ENCODE peak calls at places on chromosomes 7 and 10, in seven cellular contexts. S is T-cell; V is HCT116; W is activated CD8-positive, alpha-beta T cell treated with anti-CD3 and anti-CD28 coated beads, Interleukin-2, amount 10 ng/mL, durations not matched to agents 7 days and 5 days; H is left lung; F is WTC11; N is IMR-90. D is an unnamed sample.

GRCh38 chr7:4715385-4715770 is 33.3 kb downstream of the FOXK1 start:
- ATAC-seq in S (no peak), V (no peak), W (no peak), H (peak; percentile 82), F (no peak), N (peak; percentile 86), D (peak; percentile 91)

GRCh38 chr7:156160811-156161210 is 348.5 kb upstream of the SHH start:
- ATAC-seq in S (no peak), V (peak; percentile 88), W (no peak), H (peak; percentile 72), F (peak; percentile 93), N (no peak), D (peak; percentile 26)

GRCh38 chr10:24396396-24396795 is 187.5 kb downstream of the KIAA1217 start:
- ATAC-seq in S (no peak), V (peak; percentile 83), W (no peak), H (no peak), F (peak; percentile 72), N (peak; percentile 42), D (no peak)

GRCh38 chr10:30784521-30784895 is 155.0 kb upstream of the LYZL2 start:
- ATAC-seq in S (no peak), V (no peak), W (no peak), H (peak; percentile 28), F (no peak), N (no peak), D (no peak)

GRCh38 chr10:27564880-27565279 is 60.8 kb downstream of the RAB18 start:
- ATAC-seq in S (no peak), V (no peak), W (no peak), H (peak; percentile 79), F (no peak), N (no peak), D (no peak)

GRCh38 chr10:132111121-132111731 is 45.5 kb downstream of the JAKMIP3 start:
- ATAC-seq in S (no peak), V (no peak), W (no peak), H (no peak), F (no peak), N (no peak), D (peak; percentile 20)

GRCh38 chr7:150568714-150569113 is 1.5 kb downstream of the GIMAP4 start:
- ATAC-seq in S (peak; percentile 56), V (no peak), W (peak; percentile 69), H (peak; percentile 62), F (no peak), N (no peak), D (no peak)

GRCh38 chr10:86390337-86391120 is 23.9 kb upstream of the GRID1 start:
- ATAC-seq in S (no peak), V (no peak), W (no peak), H (no peak), F (no peak), N (no peak), D (no peak)

GRCh38 chr7:77702451-77703219 is 6.4 kb downstream of the RSBN1L start:
- ATAC-seq in S (no peak), V (no peak), W (no peak), H (no peak), F (no peak), N (no peak), D (no peak)

GRCh38 chr7:99493823-99494222 is 6.3 kb downstream of the ZNF394 start:
- ATAC-seq in S (no peak), V (no peak), W (no peak), H (no peak), F (no peak), N (no peak), D (no peak)

GRCh38 chr7:127713758-127714157 is 61.8 kb downstream of the SND1 start:
- ATAC-seq in S (no peak), V (no peak), W (no peak), H (no peak), F (no peak), N (no peak), D (peak; percentile 51)

GRCh38 chr7:142460402-142461117 is 202.7 kb upstream of the PRSS58 start:
- ATAC-seq in S (no peak), V (no peak), W (no peak), H (no peak), F (no peak), N (no peak), D (no peak)

GRCh38 chr10:102727037-102727818 is 12.8 kb downstream of the SFXN2 start:
- ATAC-seq in S (no peak), V (no peak), W (no peak), H (peak; percentile 9), F (no peak), N (no peak), D (no peak)

GRCh38 chr7:104943502-104944343 is 70.3 kb upstream of the KMT2E start:
- ATAC-seq in S (peak; percentile 44), V (peak; percentile 81), W (peak; percentile 51), H (peak; percentile 40), F (no peak), N (no peak), D (peak; percentile 57)

GRCh38 chr7:21443149-21443841 is 15.4 kb downstream of the SP4 start:
- ATAC-seq in S (no peak), V (no peak), W (no peak), H (no peak), F (no peak), N (no peak), D (no peak)

GRCh38 chr7:151152935-151153513 is 14.5 kb downstream of the GBX1 start:
- ATAC-seq in S (no peak), V (peak; percentile 60), W (no peak), H (no peak), F (peak; percentile 27), N (no peak), D (no peak)

GRCh38 chr7:37698271-37698670 is 14.7 kb downstream of the GPR141 start:
- ATAC-seq in S (no peak), V (no peak), W (no peak), H (no peak), F (no peak), N (no peak), D (no peak)

GRCh38 chr7:129544700-129545099 is 42.4 kb downstream of the SMKR1 start:
- ATAC-seq in S (no peak), V (no peak), W (no peak), H (no peak), F (no peak), N (no peak), D (no peak)

GRCh38 chr7:727806-728460 is 852 bp upstream of the PRKAR1B start:
- ATAC-seq in S (no peak), V (no peak), W (no peak), H (no peak), F (no peak), N (no peak), D (no peak)

GRCh38 chr10:30935078-30935477 is 96.6 kb downstream of the ZNF438 start:
- ATAC-seq in S (no peak), V (no peak), W (no peak), H (no peak), F (no peak), N (no peak), D (no peak)

GRCh38 chr10:72164617-72165016 is 51.2 kb upstream of the ANAPC16 start:
- ATAC-seq in S (no peak), V (no peak), W (no peak), H (peak; percentile 43), F (no peak), N (no peak), D (no peak)

GRCh38 chr7:43461349-43462024 is 121.4 kb upstream of the STK17A start:
- ATAC-seq in S (no peak), V (no peak), W (no peak), H (no peak), F (no peak), N (no peak), D (no peak)

GRCh38 chr7:114874170-114874569 is 47.7 kb upstream of the MDFIC start:
- ATAC-seq in S (no peak), V (no peak), W (no peak), H (no peak), F (no peak), N (no peak), D (no peak)

GRCh38 chr7:116161733-116162132 is 48.6 kb upstream of the TES start:
- ATAC-seq in S (no peak), V (peak; percentile 36), W (no peak), H (peak; percentile 94), F (peak; percentile 98), N (no peak), D (no peak)